ENCODE peak calls at places on chromosomes 16 and 17, in four cellular contexts. A, H, G and C are unnamed samples.
A peak's percentile ranks its signal among the peaks of the same experiment; 100 is the strongest.

GRCh38 chr16:81878529-81878928 is 99.4 kb downstream of the PLCG2 start:
- DNase-seq in A (no peak), H (no peak), G (no peak), C (no peak)

GRCh38 chr17:66491213-66491612 is 188.8 kb downstream of the PRKCA start:
- DNase-seq in A (no peak), H (no peak), G (no peak), C (no peak)

GRCh38 chr17:79979841-79980215 is 55.8 kb downstream of the TBC1D16 start:
- DNase-seq in A (no peak), H (peak; percentile 25), G (no peak), C (no peak)

GRCh38 chr16:29641561-29641960 is 21.5 kb upstream of the SPN start:
- DNase-seq in A (no peak), H (no peak), G (no peak), C (peak; percentile 14)

GRCh38 chr17:68514809-68515208 is 2.6 kb downstream of the PRKAR1A start:
- DNase-seq in A (no peak), H (no peak), G (peak; percentile 63), C (peak; percentile 87)

GRCh38 chr16:84446086-84446485 is 58.4 kb downstream of the MEAK7 start:
- DNase-seq in A (no peak), H (no peak), G (peak; percentile 28), C (no peak)

GRCh38 chr17:27976331-27976730 is 66.1 kb upstream of the NLK start:
- DNase-seq in A (no peak), H (no peak), G (no peak), C (no peak)

GRCh38 chr17:69637399-69638165 is 223.1 kb downstream of the MAP2K6 start:
- DNase-seq in A (no peak), H (no peak), G (peak; percentile 81), C (peak; percentile 20)

GRCh38 chr17:78394209-78394608 is 15.8 kb downstream of the PGS1 start:
- DNase-seq in A (no peak), H (no peak), G (no peak), C (no peak)

GRCh38 chr17:48160177-48160967 is 52.8 kb downstream of the SNX11 start:
- DNase-seq in A (no peak), H (peak; percentile 95), G (no peak), C (no peak)

GRCh38 chr17:42814633-42815399 is 9.3 kb downstream of the BECN1 start:
- DNase-seq in A (no peak), H (no peak), G (peak; percentile 81), C (peak; percentile 87)

GRCh38 chr17:2794116-2794803 is 2.0 kb upstream of the RAP1GAP2 start:
- DNase-seq in A (no peak), H (no peak), G (no peak), C (no peak)

GRCh38 chr17:71790791-71791190 is 330.0 kb upstream of the SOX9 start:
- DNase-seq in A (no peak), H (no peak), G (peak; percentile 11), C (peak; percentile 4)

GRCh38 chr16:935684-936083 is 35.1 kb downstream of the LMF1 start:
- DNase-seq in A (no peak), H (no peak), G (no peak), C (no peak)

GRCh38 chr16:26643519-26643918 is 423.2 kb upstream of the C16orf82 start:
- DNase-seq in A (no peak), H (no peak), G (no peak), C (no peak)

GRCh38 chr16:26645629-26646028 is 421.1 kb upstream of the C16orf82 start:
- DNase-seq in A (peak; percentile 35), H (peak; percentile 78), G (no peak), C (no peak)

GRCh38 chr16:26644912-26645543 is 421.7 kb upstream of the C16orf82 start:
- DNase-seq in A (no peak), H (no peak), G (no peak), C (no peak)

GRCh38 chr16:26642047-26642664 is 424.6 kb upstream of the C16orf82 start:
- DNase-seq in A (no peak), H (no peak), G (no peak), C (no peak)
- H2AFZ ChIP-seq in A (no peak overlapping the region), H (no peak overlapping the region), G (no peak overlapping the region), C (no peak overlapping the region)

GRCh38 chr17:36848008-36848902 is 89.0 kb upstream of the LHX1 start:
- DNase-seq in A (no peak), H (no peak), G (no peak), C (no peak)

GRCh38 chr17:36851230-36851629 is 86.0 kb upstream of the LHX1 start:
- DNase-seq in A (no peak), H (no peak), G (peak; percentile 45), C (peak; percentile 40)

GRCh38 chr17:36850794-36851193 is 86.5 kb upstream of the LHX1 start:
- DNase-seq in A (no peak), H (no peak), G (peak; percentile 74), C (peak; percentile 84)

GRCh38 chr17:36847293-36847645 is 90.0 kb upstream of the LHX1 start:
- DNase-seq in A (no peak), H (no peak), G (no peak), C (no peak)

GRCh38 chr17:36849871-36850348 is 87.4 kb upstream of the LHX1 start:
- DNase-seq in A (no peak), H (no peak), G (peak; percentile 63), C (peak; percentile 86)
- H2BK5ac ChIP-seq in A (no peak overlapping the region), H (no peak overlapping the region), G (no peak overlapping the region), C (peak overlapping the region; percentile 4)

DNA sequence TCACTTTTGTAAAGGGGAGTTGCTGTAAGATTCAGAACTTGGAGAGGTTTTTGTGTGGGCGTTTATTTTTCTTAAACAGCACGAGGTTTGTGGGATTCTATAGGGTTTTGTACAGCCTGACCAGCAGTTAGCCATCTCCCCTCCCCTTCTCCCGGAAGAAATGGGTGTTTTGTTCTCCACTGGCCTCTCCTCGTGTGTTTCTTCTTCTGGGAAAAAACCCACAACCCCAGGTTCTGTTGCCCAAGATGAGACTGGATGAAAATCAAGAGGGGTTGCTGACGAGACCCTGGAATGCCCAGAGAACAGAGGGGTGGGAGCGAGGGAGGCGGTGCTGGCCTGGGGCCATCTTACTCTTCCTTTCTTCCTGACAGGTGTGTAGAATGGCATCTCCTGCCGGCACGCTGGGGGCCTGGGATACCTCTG is 186.1 kb downstream of the MSI2 start:
- DNase-seq in A (no peak), H (no peak), G (peak; percentile 91), C (peak; percentile 72)
- H4K8ac ChIP-seq in A (no peak overlapping the region), H (no peak overlapping the region), G (no peak overlapping the region), C (no peak overlapping the region)

GRCh38 chr16:53571763-53572162 is 68.8 kb upstream of the AKTIP start:
- DNase-seq in A (no peak), H (no peak), G (no peak), C (no peak)

GRCh38 chr16:53561101-53561888 is 58.3 kb upstream of the AKTIP start:
- DNase-seq in A (no peak), H (no peak), G (no peak), C (no peak)

GRCh38 chr16:53565300-53565699 is 62.3 kb upstream of the AKTIP start:
- DNase-seq in A (no peak), H (no peak), G (no peak), C (no peak)

GRCh38 chr16:53566568-53566967 is 63.6 kb upstream of the AKTIP start:
- DNase-seq in A (no peak), H (no peak), G (no peak), C (no peak)
- H2AFZ ChIP-seq in A (peak overlapping the region; percentile 6), H (no peak overlapping the region), G (no peak overlapping the region), C (no peak overlapping the region)

DNA sequence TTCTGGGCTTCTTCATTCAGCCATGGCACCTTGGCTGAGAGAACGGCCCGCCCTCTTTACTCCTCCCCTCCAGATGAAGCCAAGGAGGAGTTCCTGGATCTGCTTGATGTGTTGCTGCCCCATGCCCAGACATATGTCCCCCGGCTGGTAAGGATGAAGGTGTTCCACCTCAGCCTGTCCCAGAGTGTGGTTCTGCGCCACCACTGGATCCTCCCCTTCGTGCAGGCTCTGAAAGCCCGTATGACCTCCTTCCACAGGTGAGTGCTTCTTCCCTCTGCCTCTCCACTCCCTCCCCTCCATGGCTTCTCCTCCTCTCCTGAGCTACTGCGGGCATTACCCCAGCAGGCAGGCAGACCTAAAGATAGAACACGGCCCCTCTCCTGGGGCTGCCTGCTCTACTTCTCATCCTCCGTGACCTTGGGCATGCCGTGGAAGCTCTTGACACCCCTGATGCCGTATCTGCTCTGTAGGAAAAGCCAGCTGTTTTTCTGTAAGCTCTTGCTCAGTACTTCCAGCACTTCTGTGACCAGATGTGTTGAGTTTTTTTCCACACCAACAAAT is 8.7 kb downstream of the USB1 start:
- DNase-seq in A (no peak), H (no peak), G (no peak), C (no peak)
- H2BK5ac ChIP-seq in A (no peak overlapping the region), H (no peak overlapping the region), G (no peak overlapping the region), C (no peak overlapping the region)

GRCh38 chr16:87809150-87809902 is 43.5 kb upstream of the KLHDC4 start:
- DNase-seq in A (no peak), H (no peak), G (peak; percentile 53), C (no peak)

GRCh38 chr16:87806246-87806607 is 40.4 kb upstream of the KLHDC4 start:
- DNase-seq in A (no peak), H (no peak), G (peak; percentile 54), C (peak; percentile 42)

GRCh38 chr16:87812200-87812656 is 46.4 kb upstream of the KLHDC4 start:
- DNase-seq in A (no peak), H (no peak), G (no peak), C (no peak)

GRCh38 chr16:87806608-87807546 is 41.1 kb upstream of the KLHDC4 start:
- DNase-seq in A (no peak), H (peak; percentile 49), G (peak; percentile 92), C (peak; percentile 84)

GRCh38 chr16:87808108-87808507 is 42.3 kb upstream of the KLHDC4 start:
- DNase-seq in A (no peak), H (no peak), G (no peak), C (no peak)
- H4K8ac ChIP-seq in A (no peak overlapping the region), H (no peak overlapping the region), G (peak overlapping the region; percentile 93), C (no peak overlapping the region)